ENCODE peak calls at places on chromosomes 6 and 20, in six cellular contexts. One of them, this sample, is unnamed.

GRCh38 chr20:56343861-56344381 is 14.9 kb upstream of the FAM210B start:
- DNase-seq in glutamatergic neuron: peak; percentile 84
- DNase-seq in HT1080: peak; percentile 29
- DNase-seq in Caki2: no peak
- DNase-seq in NCI-H1092 treated with DMSO at 0.1 percent for 48 hours: no peak
- DNase-seq in HFFc6: peak; percentile 18
- DNase-seq in this sample: peak; percentile 42

GRCh38 chr20:55095745-55096450 is 620.5 kb downstream of the DOK5 start:
- DNase-seq in NCI-H1092 treated with DMSO at 0.1 percent for 48 hours: no peak
- DNase-seq in HFFc6: no peak
- DNase-seq in glutamatergic neuron: no peak
- DNase-seq in Caki2: no peak
- DNase-seq in HT1080: peak; percentile 2
- DNase-seq in this sample: no peak

GRCh38 chr20:44056010-44056698 is 130.8 kb downstream of the JPH2 start:
- DNase-seq in glutamatergic neuron: peak; percentile 48
- DNase-seq in Caki2: peak; percentile 32
- DNase-seq in NCI-H1092 treated with DMSO at 0.1 percent for 48 hours: peak; percentile 11
- DNase-seq in HFFc6: no peak
- DNase-seq in HT1080: peak; percentile 36
- DNase-seq in this sample: peak; percentile 58

GRCh38 chr6:134002821-134003220 is 49.6 kb downstream of the SLC2A12 start:
- DNase-seq in HT1080: peak; percentile 31
- DNase-seq in HFFc6: no peak
- DNase-seq in glutamatergic neuron: no peak
- DNase-seq in NCI-H1092 treated with DMSO at 0.1 percent for 48 hours: peak; percentile 47
- DNase-seq in Caki2: no peak
- DNase-seq in this sample: no peak

GRCh38 chr6:150079604-150080003 is 10.7 kb upstream of the ULBP3 start:
- DNase-seq in HFFc6: no peak
- DNase-seq in NCI-H1092 treated with DMSO at 0.1 percent for 48 hours: peak; percentile 13
- DNase-seq in glutamatergic neuron: no peak
- DNase-seq in HT1080: peak; percentile 82
- DNase-seq in Caki2: no peak
- DNase-seq in this sample: no peak

GRCh38 chr20:41738584-41739193 is 120.5 kb upstream of the CHD6 start:
- DNase-seq in glutamatergic neuron: peak; percentile 78
- DNase-seq in Caki2: peak; percentile 19
- DNase-seq in NCI-H1092 treated with DMSO at 0.1 percent for 48 hours: peak; percentile 42
- DNase-seq in HT1080: peak; percentile 17
- DNase-seq in HFFc6: no peak
- DNase-seq in this sample: no peak

GRCh38 chr6:6736753-6737654 is 148.5 kb downstream of the LY86 start:
- DNase-seq in NCI-H1092 treated with DMSO at 0.1 percent for 48 hours: no peak
- DNase-seq in HFFc6: peak; percentile 31
- DNase-seq in Caki2: no peak
- DNase-seq in glutamatergic neuron: peak; percentile 69
- DNase-seq in HT1080: no peak
- DNase-seq in this sample: no peak

GRCh38 chr6:34658605-34659218 is 37.9 kb downstream of the ILRUN start:
- DNase-seq in Caki2: no peak
- DNase-seq in HFFc6: no peak
- DNase-seq in NCI-H1092 treated with DMSO at 0.1 percent for 48 hours: no peak
- DNase-seq in HT1080: no peak
- DNase-seq in glutamatergic neuron: no peak
- DNase-seq in this sample: no peak

GRCh38 chr6:141265748-141266647 is 866.7 kb upstream of the GJE1 start:
- DNase-seq in Caki2: no peak
- DNase-seq in glutamatergic neuron: no peak
- DNase-seq in NCI-H1092 treated with DMSO at 0.1 percent for 48 hours: peak; percentile 44
- DNase-seq in HFFc6: no peak
- DNase-seq in HT1080: no peak
- DNase-seq in this sample: no peak

GRCh38 chr6:156779206-156780116 is 2.3 kb downstream of the ARID1B start:
- DNase-seq in glutamatergic neuron: peak; percentile 50
- DNase-seq in HT1080: no peak
- DNase-seq in HFFc6: no peak
- DNase-seq in Caki2: peak; percentile 25
- DNase-seq in NCI-H1092 treated with DMSO at 0.1 percent for 48 hours: peak; percentile 54
- DNase-seq in this sample: peak; percentile 31

GRCh38 chr6:105900120-105900937 is 185.8 kb upstream of the PRDM1 start:
- DNase-seq in glutamatergic neuron: no peak
- DNase-seq in HFFc6: peak; percentile 76
- DNase-seq in Caki2: no peak
- DNase-seq in HT1080: peak; percentile 77
- DNase-seq in NCI-H1092 treated with DMSO at 0.1 percent for 48 hours: no peak
- DNase-seq in this sample: no peak

GRCh38 chr6:43399932-43400487 is 27.3 kb upstream of the ABCC10 start:
- DNase-seq in glutamatergic neuron: no peak
- DNase-seq in HFFc6: no peak
- DNase-seq in Caki2: no peak
- DNase-seq in HT1080: no peak
- DNase-seq in NCI-H1092 treated with DMSO at 0.1 percent for 48 hours: no peak
- DNase-seq in this sample: no peak

GRCh38 chr6:79028641-79029314 is 49.3 kb downstream of the PHIP start:
- DNase-seq in glutamatergic neuron: no peak
- DNase-seq in HT1080: no peak
- DNase-seq in HFFc6: peak; percentile 37
- DNase-seq in Caki2: no peak
- DNase-seq in NCI-H1092 treated with DMSO at 0.1 percent for 48 hours: no peak
- DNase-seq in this sample: no peak

GRCh38 chr6:110474500-110474899 is 1.9 kb downstream of the SLC22A16 start:
- DNase-seq in HFFc6: no peak
- DNase-seq in glutamatergic neuron: no peak
- DNase-seq in HT1080: no peak
- DNase-seq in Caki2: no peak
- DNase-seq in NCI-H1092 treated with DMSO at 0.1 percent for 48 hours: no peak
- DNase-seq in this sample: no peak

GRCh38 chr6:129835691-129836090 is 25.4 kb downstream of the TMEM244 start:
- DNase-seq in glutamatergic neuron: no peak
- DNase-seq in HFFc6: no peak
- DNase-seq in HT1080: no peak
- DNase-seq in Caki2: no peak
- DNase-seq in NCI-H1092 treated with DMSO at 0.1 percent for 48 hours: no peak
- DNase-seq in this sample: no peak

GRCh38 chr6:54191460-54191859 is 80.2 kb downstream of the MLIP start:
- DNase-seq in Caki2: no peak
- DNase-seq in glutamatergic neuron: no peak
- DNase-seq in HFFc6: no peak
- DNase-seq in HT1080: no peak
- DNase-seq in NCI-H1092 treated with DMSO at 0.1 percent for 48 hours: no peak
- DNase-seq in this sample: no peak

GRCh38 chr6:16391451-16391912 is 153.1 kb downstream of the GMPR start:
- DNase-seq in Caki2: peak; percentile 35
- DNase-seq in NCI-H1092 treated with DMSO at 0.1 percent for 48 hours: no peak
- DNase-seq in glutamatergic neuron: no peak
- DNase-seq in HFFc6: peak; percentile 18
- DNase-seq in HT1080: no peak
- DNase-seq in this sample: no peak

GRCh38 chr6:169520104-169520503 is 181.7 kb downstream of the WDR27 start:
- DNase-seq in NCI-H1092 treated with DMSO at 0.1 percent for 48 hours: no peak
- DNase-seq in Caki2: no peak
- DNase-seq in HFFc6: peak; percentile 50
- DNase-seq in HT1080: no peak
- DNase-seq in glutamatergic neuron: no peak
- DNase-seq in this sample: no peak

GRCh38 chr6:37531026-37531425 is 31.3 kb upstream of the CCDC167 start:
- DNase-seq in HFFc6: no peak
- DNase-seq in Caki2: no peak
- DNase-seq in NCI-H1092 treated with DMSO at 0.1 percent for 48 hours: no peak
- DNase-seq in glutamatergic neuron: no peak
- DNase-seq in HT1080: no peak
- DNase-seq in this sample: no peak

GRCh38 chr20:61499859-61500258 is 247.8 kb downstream of the CDH4 start:
- DNase-seq in NCI-H1092 treated with DMSO at 0.1 percent for 48 hours: no peak
- DNase-seq in HFFc6: no peak
- DNase-seq in HT1080: peak; percentile 42
- DNase-seq in Caki2: no peak
- DNase-seq in glutamatergic neuron: no peak
- DNase-seq in this sample: no peak

GRCh38 chr6:136846046-136846445 is 23.7 kb downstream of the PEX7 start:
- DNase-seq in NCI-H1092 treated with DMSO at 0.1 percent for 48 hours: peak; percentile 33
- DNase-seq in glutamatergic neuron: no peak
- DNase-seq in HFFc6: peak; percentile 46
- DNase-seq in Caki2: peak; percentile 12
- DNase-seq in HT1080: peak; percentile 24
- DNase-seq in this sample: no peak

GRCh38 chr6:54813901-54814300 is 32.7 kb upstream of the FAM83B start:
- DNase-seq in glutamatergic neuron: no peak
- DNase-seq in NCI-H1092 treated with DMSO at 0.1 percent for 48 hours: no peak
- DNase-seq in HT1080: peak; percentile 6
- DNase-seq in Caki2: no peak
- DNase-seq in HFFc6: no peak
- DNase-seq in this sample: no peak

GRCh38 chr6:168962886-168963285 is 290.8 kb downstream of the THBS2 start:
- DNase-seq in HT1080: no peak
- DNase-seq in NCI-H1092 treated with DMSO at 0.1 percent for 48 hours: no peak
- DNase-seq in glutamatergic neuron: no peak
- DNase-seq in Caki2: no peak
- DNase-seq in HFFc6: no peak
- DNase-seq in this sample: no peak

GRCh38 chr6:36875250-36875633 is 639 bp upstream of the PPIL1 start:
- DNase-seq in NCI-H1092 treated with DMSO at 0.1 percent for 48 hours: no peak
- DNase-seq in Caki2: no peak
- DNase-seq in HFFc6: no peak
- DNase-seq in HT1080: no peak
- DNase-seq in glutamatergic neuron: no peak
- DNase-seq in this sample: no peak

GRCh38 chr20:24836041-24836533 is 113.0 kb upstream of the CST7 start:
- DNase-seq in HT1080: no peak
- DNase-seq in HFFc6: no peak
- DNase-seq in NCI-H1092 treated with DMSO at 0.1 percent for 48 hours: no peak
- DNase-seq in glutamatergic neuron: no peak
- DNase-seq in Caki2: no peak
- DNase-seq in this sample: no peak

GRCh38 chr6:139448094-139448649 is 73.7 kb upstream of the CITED2 start:
- DNase-seq in glutamatergic neuron: no peak
- DNase-seq in Caki2: no peak
- DNase-seq in NCI-H1092 treated with DMSO at 0.1 percent for 48 hours: no peak
- DNase-seq in HT1080: no peak
- DNase-seq in HFFc6: peak; percentile 16
- DNase-seq in this sample: no peak

GRCh38 chr6:45830441-45831139 is 185.1 kb downstream of the CLIC5 start:
- DNase-seq in HFFc6: no peak
- DNase-seq in NCI-H1092 treated with DMSO at 0.1 percent for 48 hours: no peak
- DNase-seq in HT1080: peak; percentile 11
- DNase-seq in Caki2: no peak
- DNase-seq in glutamatergic neuron: no peak
- DNase-seq in this sample: no peak

GRCh38 chr20:33477386-33478234 is 12.3 kb upstream of the CBFA2T2 start:
- DNase-seq in NCI-H1092 treated with DMSO at 0.1 percent for 48 hours: peak; percentile 66
- DNase-seq in Caki2: no peak
- DNase-seq in HFFc6: no peak
- DNase-seq in HT1080: no peak
- DNase-seq in glutamatergic neuron: no peak
- DNase-seq in this sample: no peak

This sample was measured in CD4-positive, alpha-beta T cell.